ENCODE peak calls at places on chromosomes 13 and 19, in seven cellular contexts. Y is GM10248; X is substantia nigra; U is fibroblast of mammary gland; Q is left lung; G is stimulated activated CD8-positive, alpha-beta memory T cell treated with anti-CD3 and anti-CD28 coated beads, Interleukin-15, amount 100 ng/mL, for 1 hour; E is HEK293T. I is an unnamed sample.
A peak's percentile ranks its signal among the peaks of the same experiment; 100 is the strongest.

GRCh38 chr19:12745166-12745897 is 6.3 kb upstream of the BEST2 start:
- DNase-seq in U (no peak), G (no peak), Y (no peak), E (no peak), X (no peak), Q (no peak), I (no peak)

GRCh38 chr19:38298841-38299680 is 5.0 kb upstream of the C19orf33 start:
- DNase-seq in U (no peak), Y (no peak), Q (peak; percentile 22), E (no peak), X (no peak), G (no peak), I (no peak)

GRCh38 chr19:35618857-35619256 is 6.3 kb downstream of the HAUS5 start:
- DNase-seq in Y (no peak), Q (no peak), X (no peak), E (no peak), U (no peak), G (no peak), I (no peak)

GRCh38 chr13:25044071-25044470 is 51.9 kb upstream of the PABPC3 start:
- DNase-seq in E (no peak), Q (no peak), G (no peak), Y (no peak), U (no peak), X (no peak), I (no peak)

GRCh38 chr19:40411958-40412499 is 1.1 kb downstream of the PRX start:
- DNase-seq in E (no peak), U (no peak), G (no peak), Q (no peak), X (no peak), Y (no peak), I (no peak)

GRCh38 chr13:64488731-64489130 is 2741.4 kb downstream of the PCDH9 start:
- DNase-seq in G (no peak), X (no peak), U (no peak), E (no peak), Q (no peak), Y (no peak), I (no peak)

GRCh38 chr13:91426913-91427312 is 28.5 kb downstream of the GPC5 start:
- DNase-seq in Q (no peak), G (no peak), X (no peak), E (no peak), U (no peak), Y (no peak), I (no peak)

GRCh38 chr19:52034051-52034728 is 6.0 kb upstream of the ZNF614 start:
- DNase-seq in E (no peak), G (no peak), X (no peak), Q (no peak), U (peak; percentile 19), Y (no peak), I (no peak)

GRCh38 chr13:42992585-42993122 is 613 bp upstream of the EPSTI1 start:
- DNase-seq in Q (no peak), U (no peak), Y (peak; percentile 63), E (no peak), X (no peak), G (no peak), I (no peak)

GRCh38 chr19:47247308-47247990 is 8.9 kb upstream of the CCDC9 start:
- DNase-seq in U (peak; percentile 78), E (peak; percentile 65), Y (peak; percentile 66), X (no peak), Q (peak; percentile 95), G (peak; percentile 65), I (no peak)

GRCh38 chr13:51444922-51445321 is 7.9 kb downstream of the INTS6 start:
- DNase-seq in X (no peak), G (no peak), U (peak; percentile 72), Y (no peak), E (no peak), Q (no peak), I (no peak)

GRCh38 chr19:36215276-36216171 is 618 bp downstream of the ZNF146 start:
- DNase-seq in X (no peak), G (no peak), E (no peak), Q (no peak), U (peak; percentile 35), Y (peak; percentile 22), I (no peak)

GRCh38 chr13:74026753-74027152 is 107.5 kb downstream of the KLF12 start:
- DNase-seq in G (peak; percentile 34), E (no peak), Q (no peak), U (no peak), Y (peak; percentile 41), X (no peak), I (peak; percentile 71)

GRCh38 chr13:74288361-74288911 is 154.2 kb upstream of the KLF12 start:
- DNase-seq in X (no peak), G (no peak), E (peak; percentile 34), U (no peak), Q (peak; percentile 28), Y (no peak), I (no peak)

GRCh38 chr13:79869326-79869725 is 388.4 kb downstream of the NDFIP2 start:
- DNase-seq in X (no peak), U (no peak), Q (no peak), Y (no peak), E (no peak), G (no peak), I (no peak)

GRCh38 chr19:36152061-36152885 is at the start of gene COX7A1:
- DNase-seq in Y (peak; percentile 20), X (no peak), U (peak; percentile 35), E (no peak), G (no peak), Q (peak; percentile 76), I (no peak)

GRCh38 chr13:30744056-30744684 is 8.8 kb downstream of the ALOX5AP start:
- DNase-seq in E (no peak), X (no peak), Q (peak; percentile 83), Y (peak; percentile 88), U (peak; percentile 58), G (peak; percentile 66), I (peak; percentile 95)

GRCh38 chr19:45998834-45999233 is 3.6 kb downstream of the CCDC61 start:
- DNase-seq in Q (no peak), U (no peak), E (no peak), Y (no peak), X (no peak), G (no peak), I (no peak)

GRCh38 chr13:49679244-49679643 is 12.0 kb downstream of the EBPL start:
- DNase-seq in Q (no peak), E (no peak), Y (peak; percentile 43), G (no peak), X (no peak), U (no peak), I (no peak)

GRCh38 chr13:33838567-33839131 is 20.7 kb downstream of the RFC3 start:
- DNase-seq in Q (no peak), U (peak; percentile 70), Y (no peak), X (no peak), G (no peak), E (no peak), I (no peak)

GRCh38 chr13:44715287-44716224 is 139.4 kb upstream of the TSC22D1 start:
- DNase-seq in G (no peak), U (peak; percentile 57), E (no peak), Y (no peak), X (no peak), Q (no peak), I (no peak)

I was measured in GM12878.